ENCODE peak calls at places on chromosomes 3 and 15, in eight cellular contexts. E, W, R, P, F, C, U and K are unnamed samples.

GRCh38 chr3:185763347-185764010 is 61.4 kb downstream of the IGF2BP2 start:
- DNase-seq in E (no peak), W (no peak), R (no peak), P (no peak), F (no peak), C (no peak), U (no peak), K (no peak)

GRCh38 chr3:110900583-110900982 is 171.0 kb upstream of the NECTIN3 start:
- DNase-seq in E (no peak), W (peak), R (no peak), P (no peak), F (peak), C (no peak), U (no peak), K (no peak)

GRCh38 chr3:115092220-115092791 is 54.8 kb downstream of the ZBTB20 start:
- DNase-seq in E (peak), W (no peak), R (peak), P (peak), F (peak), C (peak), U (peak), K (no peak)

GRCh38 chr3:71010731-71011455 is 572.6 kb downstream of the FOXP1 start:
- DNase-seq in E (peak), W (no peak), R (no peak), P (peak), F (no peak), C (peak), U (peak), K (no peak)

GRCh38 chr15:57138260-57138895 is 219.9 kb downstream of the TCF12 start:
- DNase-seq in E (no peak), W (no peak), R (no peak), P (no peak), F (peak), C (no peak), U (no peak), K (no peak)

GRCh38 chr15:82072926-82073537 is 27.2 kb upstream of the MEX3B start:
- DNase-seq in E (no peak), W (no peak), R (no peak), P (no peak), F (no peak), C (no peak), U (no peak), K (no peak)

GRCh38 chr3:3127432-3128010 is 781 bp downstream of the TRNT1 start:
- DNase-seq in E (peak), W (no peak), R (peak), P (peak), F (peak), C (no peak), U (peak), K (no peak)

GRCh38 chr3:72380193-72380592 is 468.1 kb downstream of the SHQ1 start:
- DNase-seq in E (no peak), W (peak), R (no peak), P (no peak), F (peak), C (no peak), U (no peak), K (no peak)

GRCh38 chr3:138197058-138197457 is 10.0 kb downstream of the ARMC8 start:
- DNase-seq in E (no peak), W (no peak), R (no peak), P (no peak), F (peak), C (no peak), U (peak), K (no peak)

GRCh38 chr15:48644827-48645557 is 517 bp downstream of the FBN1 start:
- DNase-seq in E (peak), W (no peak), R (no peak), P (peak), F (peak), C (peak), U (peak), K (peak)

GRCh38 chr15:90062023-90062728 is 40.1 kb downstream of the IDH2 start:
- DNase-seq in E (peak), W (no peak), R (peak), P (peak), F (no peak), C (no peak), U (peak), K (no peak)

GRCh38 chr15:66619152-66619903 is 53.5 kb upstream of the LCTL start:
- DNase-seq in E (peak), W (no peak), R (no peak), P (peak), F (peak), C (peak), U (peak), K (peak)

GRCh38 chr3:98730338-98730737 is 32.8 kb upstream of the ST3GAL6 start:
- DNase-seq in E (peak), W (no peak), R (no peak), P (no peak), F (no peak), C (no peak), U (peak), K (no peak)

GRCh38 chr3:44355634-44356033 is 17.1 kb downstream of the TCAIM start:
- DNase-seq in E (no peak), W (peak), R (no peak), P (no peak), F (peak), C (no peak), U (no peak), K (no peak)